ENCODE peak calls at places on chromosomes 5 and 9, in nine cellular contexts. S is esophagus squamous epithelium, E is mesenchymal stem cell, X is HEK293T, L is psoas muscle, A is foreskin fibroblast, D is frontal cortex, W is HuH-7.5, M is NCI-H1092. V is an unnamed sample.

GRCh38 chr5:139764250-139764791 is 31.3 kb upstream of the PSD2 start:
- DNase-seq in E (no peak), D (peak; percentile 85), A (no peak), L (no peak), X (no peak), W (no peak), M (peak; percentile 46), S (no peak), V (peak; percentile 14)

GRCh38 chr5:20572560-20572959 is 584.6 kb upstream of the CDH18 start:
- DNase-seq in M (no peak), A (no peak), S (no peak), X (no peak), D (no peak), W (no peak), E (peak; percentile 20), L (no peak), V (no peak)

GRCh38 chr5:179867476-179867875 is 8.9 kb upstream of the MRNIP start:
- DNase-seq in D (no peak), L (no peak), X (no peak), S (no peak), M (no peak), W (no peak), E (no peak), A (no peak), V (no peak)

GRCh38 chr9:94156549-94157407 is 72.5 kb downstream of the PTPDC1 start:
- DNase-seq in L (peak; percentile 71), X (peak; percentile 44), W (no peak), S (no peak), A (peak; percentile 74), D (peak; percentile 58), M (peak; percentile 73), E (no peak), V (peak; percentile 76)

GRCh38 chr5:33272288-33272687 is 168.5 kb upstream of the TARS1 start:
- DNase-seq in S (no peak), E (peak; percentile 68), D (no peak), A (peak; percentile 90), M (no peak), L (no peak), W (no peak), X (no peak), V (no peak)

GRCh38 chr9:83435301-83435700 is 102.9 kb downstream of the FRMD3 start:
- DNase-seq in A (no peak), D (no peak), X (no peak), E (no peak), L (no peak), M (no peak), W (no peak), S (no peak), V (no peak)

GRCh38 chr9:74570879-74571512 is 73.9 kb downstream of the RORB start:
- DNase-seq in D (peak; percentile 14), W (no peak), A (peak; percentile 57), L (no peak), M (peak; percentile 8), S (no peak), E (peak; percentile 39), X (peak; percentile 31), V (no peak)

GRCh38 chr9:95834281-95834907 is 41.1 kb upstream of the ERCC6L2 start:
- DNase-seq in E (no peak), W (no peak), X (no peak), A (no peak), S (no peak), D (no peak), L (no peak), M (no peak), V (no peak)

GRCh38 chr9:126522957-126523356 is 90.8 kb upstream of the LMX1B start:
- DNase-seq in E (no peak), W (no peak), S (no peak), A (no peak), D (no peak), M (no peak), X (no peak), L (no peak), V (no peak)

GRCh38 chr5:101473483-101473882 is 570.4 kb upstream of the ST8SIA4 start:
- DNase-seq in A (peak; percentile 22), E (peak; percentile 2), L (no peak), X (no peak), W (no peak), S (no peak), M (no peak), D (no peak), V (no peak)

GRCh38 chr9:131028221-131028884 is 19.4 kb downstream of the LAMC3 start:
- DNase-seq in A (no peak), D (no peak), L (no peak), X (no peak), M (no peak), S (no peak), E (no peak), W (no peak), V (no peak)

GRCh38 chr5:132461671-132462070 is 28.9 kb downstream of the IRF1 start:
- DNase-seq in D (no peak), L (no peak), E (no peak), X (no peak), A (no peak), M (no peak), S (no peak), W (no peak), V (no peak)

GRCh38 chr9:133534346-133535284 is at the start of gene ADAMTSL2:
- DNase-seq in L (peak; percentile 75), S (no peak), X (no peak), W (no peak), E (peak; percentile 72), M (peak; percentile 85), D (peak; percentile 83), A (peak; percentile 80), V (peak; percentile 59)

GRCh38 chr5:158456756-158457155 is 597.8 kb upstream of the CLINT1 start:
- DNase-seq in A (peak; percentile 98), D (no peak), L (peak; percentile 25), S (no peak), X (no peak), E (peak; percentile 73), W (no peak), M (no peak), V (no peak)

GRCh38 chr9:34742710-34743109 is 32.8 kb upstream of the CCL21 start:
- DNase-seq in A (no peak), M (no peak), L (no peak), W (no peak), S (no peak), X (no peak), E (no peak), D (no peak), V (no peak)

GRCh38 chr5:148747536-148747906 is 78.9 kb upstream of the ADRB2 start:
- DNase-seq in D (no peak), E (no peak), W (no peak), A (no peak), M (no peak), S (no peak), X (no peak), L (no peak), V (no peak)

GRCh38 chr9:21585756-21586752 is 103.9 kb upstream of the IFNE start:
- DNase-seq in S (no peak), E (peak; percentile 26), W (no peak), X (no peak), A (peak; percentile 69), M (no peak), D (no peak), L (no peak), V (no peak)

GRCh38 chr9:93207326-93207814 is 23.4 kb downstream of the WNK2 start:
- DNase-seq in M (peak; percentile 74), E (no peak), W (no peak), D (no peak), S (no peak), A (peak; percentile 73), L (no peak), X (no peak), V (peak; percentile 61)

GRCh38 chr5:130400091-130400490 is 495.8 kb downstream of the CHSY3 start:
- DNase-seq in W (peak; percentile 3), A (peak; percentile 27), X (no peak), M (no peak), S (no peak), L (no peak), E (peak; percentile 50), D (no peak), V (no peak)

GRCh38 chr9:81656004-81656403 is 33.3 kb downstream of the TLE1 start:
- DNase-seq in E (no peak), L (no peak), D (no peak), A (no peak), W (no peak), S (peak; percentile 25), M (no peak), X (no peak), V (no peak)

GRCh38 chr5:177319913-177320588 is 8.4 kb upstream of the MXD3 start:
- DNase-seq in W (no peak), E (no peak), L (no peak), M (no peak), D (no peak), A (no peak), X (no peak), S (no peak), V (no peak)

GRCh38 chr9:135000647-135001245 is 83.0 kb upstream of the FCN1 start:
- DNase-seq in A (peak; percentile 5), X (no peak), W (no peak), E (peak; percentile 0), L (no peak), M (no peak), D (no peak), S (no peak), V (no peak)

GRCh38 chr9:91426123-91426745 is 2.6 kb upstream of the NFIL3 start:
- DNase-seq in S (no peak), E (peak; percentile 67), A (peak; percentile 70), M (no peak), W (peak; percentile 67), D (no peak), L (no peak), X (peak; percentile 29), V (no peak)

GRCh38 chr5:36055984-36056383 is 10.7 kb downstream of the UGT3A2 start:
- DNase-seq in D (no peak), L (no peak), S (no peak), M (no peak), A (no peak), W (no peak), E (no peak), X (no peak), V (no peak)

GRCh38 chr9:107208121-107208520 is 75.0 kb upstream of the RAD23B start:
- DNase-seq in E (no peak), S (no peak), X (no peak), D (no peak), M (no peak), A (peak; percentile 67), W (no peak), L (no peak), V (no peak)

GRCh38 chr9:112997236-112997941 is 14.6 kb downstream of the ZNF883 start:
- DNase-seq in S (no peak), M (no peak), X (no peak), A (no peak), W (no peak), L (no peak), E (no peak), D (no peak), V (no peak)

GRCh38 chr5:54159153-54159836 is 151.1 kb downstream of the ARL15 start:
- DNase-seq in W (no peak), L (no peak), D (no peak), S (no peak), A (peak; percentile 23), M (no peak), E (peak; percentile 47), X (no peak), V (no peak)

GRCh38 chr5:17154211-17154996 is 63.0 kb upstream of the BASP1 start:
- DNase-seq in E (no peak), X (no peak), L (no peak), M (no peak), W (no peak), S (no peak), A (peak; percentile 70), D (no peak), V (no peak)

GRCh38 chr9:6845881-6846280 is 88.1 kb downstream of the KDM4C start:
- DNase-seq in X (no peak), A (no peak), S (no peak), E (peak; percentile 35), M (no peak), L (no peak), W (peak; percentile 35), D (no peak), V (no peak)

GRCh38 chr9:29556317-29556716 is 1983.0 kb upstream of the C9orf72 start:
- DNase-seq in A (peak; percentile 50), L (no peak), W (no peak), X (no peak), D (no peak), M (no peak), S (no peak), E (peak; percentile 36), V (no peak)

GRCh38 chr5:123344819-123345426 is 78.3 kb downstream of the CEP120 start:
- DNase-seq in D (no peak), S (no peak), W (peak; percentile 3), X (peak; percentile 33), A (peak; percentile 62), L (no peak), E (peak; percentile 51), M (no peak), V (peak; percentile 30)

V was measured in NCI-H774.